ENCODE peak calls at places on chromosomes 4 and X, in nine cellular contexts. R is M059J, O is SW 1271, X is tibial artery, A is lung microvascular endothelial cell, V is SW480, Q is tibial nerve, L is chondrocyte, M is germinal center. U is an unnamed sample.

GRCh38 chr4:75821966-75822365 is 80.3 kb downstream of the PPEF2 start:
- DNase-seq in L (no peak), Q (no peak), A (no peak), X (no peak), M (no peak), V (no peak), O (no peak), R (peak; percentile 74), U (no peak)

GRCh38 chrX:112820364-112821308 is 20.0 kb downstream of the AMOT start:
- DNase-seq in O (no peak), A (no peak), X (no peak), L (no peak), R (peak; percentile 43), V (peak; percentile 71), M (no peak), Q (no peak), U (no peak)

GRCh38 chr4:22515888-22516541 is at the start of gene ADGRA3:
- DNase-seq in M (no peak), X (peak; percentile 87), V (peak; percentile 63), L (peak; percentile 91), O (peak; percentile 64), A (peak; percentile 75), Q (peak; percentile 40), R (peak; percentile 71), U (peak; percentile 46)

GRCh38 chr4:149754526-149754925 is 61.1 kb downstream of the IQCM start:
- DNase-seq in X (no peak), O (no peak), Q (no peak), A (no peak), L (no peak), R (peak; percentile 54), M (no peak), V (no peak), U (no peak)

GRCh38 chrX:14777484-14777883 is 95.4 kb downstream of the FANCB start:
- DNase-seq in L (no peak), X (no peak), A (peak; percentile 24), M (no peak), R (peak; percentile 54), V (no peak), Q (no peak), O (no peak), U (no peak)

GRCh38 chr4:118313098-118313497 is 39.7 kb downstream of the PRSS12 start:
- DNase-seq in M (no peak), O (no peak), L (no peak), R (no peak), A (no peak), X (no peak), Q (no peak), V (no peak), U (peak; percentile 31)

GRCh38 chr4:142817442-142817841 is 28.7 kb downstream of the INPP4B start:
- DNase-seq in L (no peak), X (peak; percentile 79), O (peak; percentile 78), A (no peak), M (no peak), V (peak; percentile 64), Q (peak; percentile 12), R (peak; percentile 96), U (no peak)

GRCh38 chr4:89491731-89492235 is 184.2 kb upstream of the GPRIN3 start:
- DNase-seq in M (no peak), O (no peak), A (no peak), X (no peak), L (no peak), Q (no peak), R (no peak), V (no peak), U (no peak)

GRCh38 chr4:5322321-5322720 is 271.0 kb downstream of the STK32B start:
- DNase-seq in X (no peak), Q (no peak), O (no peak), M (no peak), L (no peak), A (no peak), V (no peak), R (peak; percentile 72), U (no peak)

GRCh38 chr4:153988446-153988845 is 199.6 kb upstream of the SFRP2 start:
- DNase-seq in L (no peak), R (peak; percentile 98), Q (no peak), M (no peak), X (no peak), V (no peak), A (no peak), O (no peak), U (no peak)

GRCh38 chr4:109873791-109874514 is 26.0 kb downstream of the LRIT3 start:
- DNase-seq in V (peak; percentile 17), Q (no peak), O (no peak), M (no peak), R (no peak), L (no peak), A (no peak), X (no peak), U (no peak)

GRCh38 chrX:37887347-37887746 is 40.0 kb upstream of the DYNLT3 start:
- DNase-seq in M (no peak), R (no peak), L (no peak), V (no peak), Q (no peak), X (no peak), A (no peak), O (no peak), U (no peak)

GRCh38 chr4:28010543-28011235 is 1150.0 kb downstream of the STIM2 start:
- DNase-seq in A (no peak), R (no peak), Q (no peak), X (no peak), M (no peak), L (no peak), V (no peak), O (no peak), U (no peak)

GRCh38 chrX:123803331-123803983 is 56.4 kb upstream of the XIAP start:
- DNase-seq in V (peak; percentile 98), X (no peak), Q (peak; percentile 15), R (peak; percentile 98), A (peak; percentile 92), O (peak; percentile 55), L (no peak), M (no peak), U (no peak)

GRCh38 chr4:7610062-7610670 is 175.4 kb upstream of the PSAPL1 start:
- DNase-seq in V (no peak), L (no peak), O (no peak), A (no peak), R (no peak), Q (no peak), M (no peak), X (no peak), U (no peak)

GRCh38 chrX:15645266-15645665 is 19.3 kb downstream of the CLTRN start:
- DNase-seq in R (peak; percentile 32), M (no peak), X (no peak), Q (no peak), V (no peak), A (no peak), L (no peak), O (no peak), U (no peak)

GRCh38 chr4:103482893-103483292 is 236.9 kb downstream of the TACR3 start:
- DNase-seq in O (no peak), V (no peak), R (no peak), X (no peak), M (no peak), Q (no peak), L (no peak), A (no peak), U (no peak)

U was measured in cerebellum.